ENCODE peak calls at places on chromosomes 11 and 22, in seven cellular contexts. One of them, this sample, is unnamed.

GRCh38 chr11:130314184-130314748 is 451 bp downstream of the ZBTB44 start:
- DNase-seq in neural crest cell: peak
- DNase-seq in Peyer's patch: peak
- DNase-seq in GM12865: no peak
- DNase-seq in dorsolateral prefrontal cortex: peak
- DNase-seq in fibroblast of lung: peak
- DNase-seq in foreskin keratinocyte: peak
- DNase-seq in this sample: no peak

GRCh38 chr11:55732936-55733335 is 40.3 kb upstream of the OR5D13 start:
- DNase-seq in Peyer's patch: no peak
- DNase-seq in foreskin keratinocyte: no peak
- DNase-seq in dorsolateral prefrontal cortex: no peak
- DNase-seq in neural crest cell: no peak
- DNase-seq in GM12865: peak
- DNase-seq in fibroblast of lung: no peak
- DNase-seq in this sample: no peak

GRCh38 chr22:23639661-23640060 is 7.5 kb upstream of the DRICH1 start:
- DNase-seq in Peyer's patch: no peak
- DNase-seq in fibroblast of lung: no peak
- DNase-seq in dorsolateral prefrontal cortex: no peak
- DNase-seq in neural crest cell: no peak
- DNase-seq in GM12865: no peak
- DNase-seq in foreskin keratinocyte: no peak
- DNase-seq in this sample: no peak

GRCh38 chr11:113994077-113994954 is 19.4 kb downstream of the HTR3A start:
- DNase-seq in foreskin keratinocyte: no peak
- DNase-seq in neural crest cell: peak
- DNase-seq in Peyer's patch: peak
- DNase-seq in fibroblast of lung: no peak
- DNase-seq in GM12865: no peak
- DNase-seq in dorsolateral prefrontal cortex: no peak
- DNase-seq in this sample: no peak

GRCh38 chr11:123384116-123384515 is 46.0 kb upstream of the GRAMD1B start:
- DNase-seq in fibroblast of lung: no peak
- DNase-seq in GM12865: no peak
- DNase-seq in neural crest cell: no peak
- DNase-seq in Peyer's patch: no peak
- DNase-seq in dorsolateral prefrontal cortex: no peak
- DNase-seq in foreskin keratinocyte: no peak
- DNase-seq in this sample: no peak

GRCh38 chr11:34203377-34203801 is 98.0 kb downstream of the NAT10 start:
- DNase-seq in Peyer's patch: no peak
- DNase-seq in fibroblast of lung: no peak
- DNase-seq in foreskin keratinocyte: no peak
- DNase-seq in GM12865: peak
- DNase-seq in neural crest cell: no peak
- DNase-seq in dorsolateral prefrontal cortex: no peak
- DNase-seq in this sample: no peak

GRCh38 chr22:49764151-49764581 is 63.5 kb downstream of the BRD1 start:
- DNase-seq in foreskin keratinocyte: no peak
- DNase-seq in GM12865: no peak
- DNase-seq in Peyer's patch: no peak
- DNase-seq in dorsolateral prefrontal cortex: no peak
- DNase-seq in neural crest cell: no peak
- DNase-seq in fibroblast of lung: no peak
- DNase-seq in this sample: no peak

GRCh38 chr11:1486054-1486825 is at the start of gene MOB2:
- DNase-seq in Peyer's patch: peak
- DNase-seq in foreskin keratinocyte: no peak
- DNase-seq in GM12865: peak
- DNase-seq in dorsolateral prefrontal cortex: no peak
- DNase-seq in fibroblast of lung: peak
- DNase-seq in neural crest cell: no peak
- DNase-seq in this sample: no peak

GRCh38 chr11:73883856-73884255 is 7.1 kb downstream of the PAAF1 start:
- DNase-seq in foreskin keratinocyte: no peak
- DNase-seq in GM12865: no peak
- DNase-seq in dorsolateral prefrontal cortex: no peak
- DNase-seq in Peyer's patch: no peak
- DNase-seq in fibroblast of lung: no peak
- DNase-seq in neural crest cell: no peak
- DNase-seq in this sample: no peak

GRCh38 chr11:120034881-120035620 is 102.9 kb downstream of the TRIM29 start:
- DNase-seq in dorsolateral prefrontal cortex: no peak
- DNase-seq in GM12865: no peak
- DNase-seq in Peyer's patch: no peak
- DNase-seq in fibroblast of lung: no peak
- DNase-seq in foreskin keratinocyte: no peak
- DNase-seq in neural crest cell: no peak
- DNase-seq in this sample: no peak

GRCh38 chr11:63907063-63907462 is 9.9 kb downstream of the RCOR2 start:
- DNase-seq in fibroblast of lung: no peak
- DNase-seq in GM12865: no peak
- DNase-seq in Peyer's patch: no peak
- DNase-seq in foreskin keratinocyte: no peak
- DNase-seq in neural crest cell: no peak
- DNase-seq in dorsolateral prefrontal cortex: no peak
- DNase-seq in this sample: no peak

GRCh38 chr11:13339196-13340153 is 61.9 kb downstream of the BMAL1 start:
- DNase-seq in Peyer's patch: no peak
- DNase-seq in GM12865: peak
- DNase-seq in foreskin keratinocyte: peak
- DNase-seq in dorsolateral prefrontal cortex: no peak
- DNase-seq in fibroblast of lung: peak
- DNase-seq in neural crest cell: no peak
- DNase-seq in this sample: peak

GRCh38 chr11:13341028-13341427 is 63.4 kb downstream of the BMAL1 start:
- DNase-seq in dorsolateral prefrontal cortex: no peak
- DNase-seq in GM12865: no peak
- DNase-seq in foreskin keratinocyte: no peak
- DNase-seq in fibroblast of lung: no peak
- DNase-seq in neural crest cell: no peak
- DNase-seq in Peyer's patch: no peak
- DNase-seq in this sample: no peak

GRCh38 chr11:13336246-13336873 is 58.8 kb downstream of the BMAL1 start:
- DNase-seq in foreskin keratinocyte: no peak
- DNase-seq in GM12865: no peak
- DNase-seq in dorsolateral prefrontal cortex: no peak
- DNase-seq in Peyer's patch: no peak
- DNase-seq in neural crest cell: no peak
- DNase-seq in fibroblast of lung: peak
- DNase-seq in this sample: no peak

GRCh38 chr11:13337986-13338436 is 60.4 kb downstream of the BMAL1 start:
- DNase-seq in Peyer's patch: no peak
- DNase-seq in fibroblast of lung: peak
- DNase-seq in neural crest cell: no peak
- DNase-seq in dorsolateral prefrontal cortex: no peak
- DNase-seq in GM12865: peak
- DNase-seq in foreskin keratinocyte: no peak
- DNase-seq in this sample: no peak

DNA sequence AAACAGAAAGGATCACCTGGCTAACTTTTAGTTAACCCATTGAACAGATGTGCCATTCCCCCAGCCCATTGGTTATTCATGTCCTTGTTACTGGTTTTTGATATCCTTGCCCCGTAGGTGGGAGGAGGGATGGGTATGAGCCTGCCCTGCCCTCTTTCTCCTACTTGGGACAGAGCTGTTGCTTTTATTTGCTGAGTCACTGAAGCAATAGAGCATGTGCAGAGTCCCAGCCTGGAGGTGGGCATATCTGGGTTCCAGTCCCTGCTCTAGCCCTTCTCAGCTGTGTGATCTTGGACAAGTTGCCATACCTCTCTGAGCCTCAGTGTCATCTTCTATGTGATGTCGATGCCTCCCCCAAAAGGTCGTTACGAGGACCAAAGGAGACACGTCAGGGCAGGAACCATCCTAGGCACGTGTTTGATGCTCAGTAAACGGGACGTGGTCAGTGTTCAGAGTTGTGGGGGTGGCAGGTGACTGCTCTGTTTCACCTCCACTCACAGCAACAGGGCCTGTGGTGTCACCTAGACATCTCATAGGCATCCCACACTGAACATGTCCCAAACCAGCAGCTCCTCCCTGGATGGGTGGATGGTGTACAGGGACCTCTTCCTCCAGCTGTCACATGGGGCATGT is 61.0 kb downstream of the BMAL1 start:
- DNase-seq in GM12865: no peak
- DNase-seq in Peyer's patch: no peak
- DNase-seq in foreskin keratinocyte: peak
- DNase-seq in dorsolateral prefrontal cortex: no peak
- DNase-seq in fibroblast of lung: no peak
- DNase-seq in neural crest cell: no peak
- DNase-seq in this sample: peak
- TF ChIP-seq CTCF in GM12865: no peak
- TF ChIP-seq CTCF in Peyer's patch: no peak
- TF ChIP-seq CTCF in foreskin keratinocyte: no peak
- TF ChIP-seq CTCF in dorsolateral prefrontal cortex: no peak
- TF ChIP-seq CTCF in fibroblast of lung: no peak
- TF ChIP-seq CTCF in neural crest cell: no peak
- TF ChIP-seq CTCF in this sample: no peak

GRCh38 chr22:18066181-18066859 is 11.5 kb upstream of the PEX26 start:
- DNase-seq in fibroblast of lung: no peak
- DNase-seq in Peyer's patch: peak
- DNase-seq in dorsolateral prefrontal cortex: no peak
- DNase-seq in GM12865: peak
- DNase-seq in neural crest cell: no peak
- DNase-seq in foreskin keratinocyte: no peak
- DNase-seq in this sample: no peak
- TF ChIP-seq CTCF in fibroblast of lung: no peak
- TF ChIP-seq CTCF in Peyer's patch: no peak
- TF ChIP-seq CTCF in dorsolateral prefrontal cortex: no peak
- TF ChIP-seq CTCF in GM12865: no peak
- TF ChIP-seq CTCF in neural crest cell: no peak
- TF ChIP-seq CTCF in foreskin keratinocyte: no peak
- TF ChIP-seq CTCF in this sample: no peak

GRCh38 chr22:38923463-38924196 is 33.8 kb upstream of the APOBEC3A start:
- DNase-seq in GM12865: no peak
- DNase-seq in neural crest cell: no peak
- DNase-seq in dorsolateral prefrontal cortex: peak
- DNase-seq in Peyer's patch: no peak
- DNase-seq in fibroblast of lung: peak
- DNase-seq in foreskin keratinocyte: peak
- DNase-seq in this sample: peak
- TF ChIP-seq CTCF in GM12865: no peak
- TF ChIP-seq CTCF in neural crest cell: no peak
- TF ChIP-seq CTCF in dorsolateral prefrontal cortex: no peak
- TF ChIP-seq CTCF in Peyer's patch: no peak
- TF ChIP-seq CTCF in fibroblast of lung: peak
- TF ChIP-seq CTCF in foreskin keratinocyte: peak
- TF ChIP-seq CTCF in this sample: peak

GRCh38 chr11:67288452-67289225 is 464 bp upstream of the ANKRD13D start:
- DNase-seq in neural crest cell: peak
- DNase-seq in fibroblast of lung: peak
- DNase-seq in Peyer's patch: peak
- DNase-seq in foreskin keratinocyte: no peak
- DNase-seq in GM12865: peak
- DNase-seq in dorsolateral prefrontal cortex: peak
- DNase-seq in this sample: no peak
- TF ChIP-seq CTCF in neural crest cell: peak
- TF ChIP-seq CTCF in fibroblast of lung: peak
- TF ChIP-seq CTCF in Peyer's patch: peak
- TF ChIP-seq CTCF in foreskin keratinocyte: peak
- TF ChIP-seq CTCF in GM12865: peak
- TF ChIP-seq CTCF in dorsolateral prefrontal cortex: peak
- TF ChIP-seq CTCF in this sample: peak